ENCODE peak calls at places on chromosomes 2 and 18, in eight cellular contexts. C is astrocyte of the spinal cord; Z is fibroblast of pulmonary artery; X is NCI-H1105 treated with DMSO at 0.1 percent for 48 hours; N is activated CD4-positive, alpha-beta T cell treated with anti-CD3 and anti-CD28 coated beads, Interleukin-2, amount 50 U/mL, for 4 hours; P is NCI-H2029 treated with DMSO at 0.1 percent for 48 hours; O is psoas muscle; H is AG08395. G is an unnamed sample.

GRCh38 chr2:142742301-142743214 is 134.9 kb upstream of the KYNU start:
- DNase-seq in C (peak; percentile 74), X (no peak), H (no peak), O (no peak), N (no peak), P (no peak), Z (peak; percentile 16), G (no peak)

GRCh38 chr2:1101982-1102381 is 151.3 kb downstream of the SNTG2 start:
- DNase-seq in P (no peak), O (no peak), Z (no peak), C (no peak), X (no peak), H (no peak), N (no peak), G (no peak)

GRCh38 chr18:26460449-26461091 is 87.8 kb downstream of the KCTD1 start:
- DNase-seq in O (no peak), Z (peak; percentile 89), N (no peak), H (no peak), X (peak; percentile 91), P (peak; percentile 90), C (peak; percentile 33), G (peak; percentile 43)

GRCh38 chr2:49753344-49753930 is 599.1 kb upstream of the FSHR start:
- DNase-seq in P (no peak), H (no peak), O (no peak), Z (peak; percentile 63), X (no peak), C (no peak), N (no peak), G (no peak)

GRCh38 chr18:79933765-79934164 is 17.7 kb downstream of the SLC66A2 start:
- DNase-seq in H (peak; percentile 69), O (no peak), Z (peak; percentile 49), C (peak; percentile 46), X (no peak), N (no peak), P (no peak), G (no peak)

GRCh38 chr2:226151157-226151556 is 648.5 kb downstream of the IRS1 start:
- DNase-seq in O (no peak), P (no peak), Z (peak; percentile 21), C (no peak), N (no peak), H (no peak), X (no peak), G (no peak)

GRCh38 chr2:179355881-179356280 is 91.2 kb upstream of the SESTD1 start:
- DNase-seq in H (no peak), O (no peak), N (no peak), C (no peak), Z (peak; percentile 36), P (no peak), X (no peak), G (no peak)

GRCh38 chr2:147275943-147276342 is 568.9 kb upstream of the ACVR2A start:
- DNase-seq in O (no peak), X (no peak), Z (no peak), P (no peak), H (no peak), C (no peak), N (no peak), G (no peak)

GRCh38 chr2:187774551-187775071 is 220.4 kb upstream of the TFPI start:
- DNase-seq in X (no peak), H (peak; percentile 2), N (no peak), Z (peak; percentile 36), O (no peak), P (no peak), C (peak; percentile 71), G (no peak)

G was measured in thyroid gland.